ENCODE peak calls at places on chromosomes 6 and 20, in four cellular contexts. C is K562, B is HCT116, W is HepG2. L is an unnamed sample.

GRCh38 chr6:50655848-50656453 is 57.4 kb upstream of the TFAP2D start:
- DNase-seq in B (no peak), W (peak; percentile 16), C (peak; percentile 33), L (peak; percentile 32)

GRCh38 chr6:89458720-89459119 is 25.8 kb downstream of the ANKRD6 start:
- DNase-seq in W (no peak), B (no peak), C (no peak), L (no peak)

GRCh38 chr6:3529232-3529631 is 72.4 kb upstream of the SLC22A23 start:
- DNase-seq in W (no peak), C (no peak), B (no peak), L (no peak)

GRCh38 chr6:24648276-24648675 is 2.3 kb upstream of the KIAA0319 start:
- DNase-seq in W (no peak), B (no peak), C (no peak), L (no peak)

GRCh38 chr6:46954819-46955520 is 33.2 kb upstream of the ADGRF5 start:
- DNase-seq in C (no peak), W (no peak), B (no peak), L (peak; percentile 65)

GRCh38 chr6:2432258-2432657 is 186.9 kb upstream of the GMDS start:
- DNase-seq in W (no peak), B (peak; percentile 26), C (no peak), L (no peak)

GRCh38 chr20:52859156-52859887 is 112.8 kb upstream of the TSHZ2 start:
- DNase-seq in W (no peak), B (no peak), C (no peak), L (peak; percentile 1)

GRCh38 chr6:72826033-72826432 is 204.2 kb downstream of the KCNQ5 start:
- DNase-seq in W (no peak), B (no peak), C (no peak), L (peak; percentile 13)

GRCh38 chr20:17904027-17904426 is 64.6 kb downstream of the SNX5 start:
- DNase-seq in B (no peak), C (no peak), W (no peak), L (no peak)

GRCh38 chr20:14337400-14338171 is at the start of gene FLRT3:
- DNase-seq in W (peak; percentile 93), C (no peak), B (peak; percentile 83), L (peak; percentile 95)

GRCh38 chr6:131963063-131963462 is 11.9 kb upstream of the CCN2 start:
- DNase-seq in B (no peak), C (no peak), W (no peak), L (no peak)

GRCh38 chr6:148082721-148083120 is 259.9 kb upstream of the SASH1 start:
- DNase-seq in B (no peak), C (no peak), W (no peak), L (no peak)

GRCh38 chr20:57499676-57500075 is 25.3 kb downstream of the CTCFL start:
- DNase-seq in C (no peak), W (no peak), B (no peak), L (no peak)

GRCh38 chr6:6758915-6759654 is 170.6 kb downstream of the LY86 start:
- DNase-seq in W (peak; percentile 40), B (peak; percentile 32), C (peak; percentile 74), L (peak; percentile 64)

GRCh38 chr6:35669441-35669776 is 19.3 kb downstream of the FKBP5 start:
- DNase-seq in B (no peak), W (no peak), C (no peak), L (peak; percentile 94)

GRCh38 chr6:39422273-39422672 is 99.8 kb upstream of the KCNK16 start:
- DNase-seq in C (no peak), B (no peak), W (no peak), L (no peak)

GRCh38 chr6:52994031-52994788 is 874 bp downstream of the GSTA4 start:
- DNase-seq in B (no peak), W (peak; percentile 46), C (no peak), L (peak; percentile 62)

GRCh38 chr6:37990762-37991525 is 171.4 kb downstream of the ZFAND3 start:
- DNase-seq in B (no peak), C (no peak), W (no peak), L (no peak)

GRCh38 chr6:81816387-81816786 is 63.9 kb upstream of the TENT5A start:
- DNase-seq in C (no peak), B (no peak), W (peak; percentile 70), L (no peak)

GRCh38 chr6:118869894-118870665 is 23.9 kb upstream of the ASF1A start:
- DNase-seq in W (peak; percentile 36), C (no peak), B (no peak), L (peak; percentile 85)

GRCh38 chr6:17207281-17207680 is 73.9 kb upstream of the RBM24 start:
- DNase-seq in B (no peak), W (no peak), C (no peak), L (no peak)

GRCh38 chr20:19233025-19233794 is 20.8 kb downstream of the SLC24A3 start:
- DNase-seq in B (no peak), W (no peak), C (no peak), L (no peak)

GRCh38 chr20:62993856-62994494 is 12.8 kb downstream of the BHLHE23 start:
- DNase-seq in W (no peak), C (no peak), B (no peak), L (no peak)

GRCh38 chr6:84095156-84095555 is 61.6 kb downstream of the MRAP2 start:
- DNase-seq in B (no peak), W (peak; percentile 86), C (no peak), L (no peak)

GRCh38 chr20:22830138-22830537 is 205.0 kb upstream of the SSTR4 start:
- DNase-seq in C (no peak), B (no peak), W (no peak), L (no peak)

GRCh38 chr20:23244916-23245552 is 105.6 kb upstream of the NXT1 start:
- DNase-seq in C (no peak), W (no peak), B (no peak), L (no peak)

GRCh38 chr6:33950891-33951889 is 147.4 kb upstream of the MLN start:
- DNase-seq in C (no peak), W (no peak), B (no peak), L (no peak)

GRCh38 chr6:164106345-164106769 is 691.8 kb downstream of the QKI start:
- DNase-seq in C (peak; percentile 71), W (peak; percentile 16), B (no peak), L (peak; percentile 31)

GRCh38 chr6:37698264-37699137 is 818 bp upstream of the MDGA1 start:
- DNase-seq in B (peak; percentile 24), C (peak; percentile 88), W (no peak), L (peak; percentile 53)

GRCh38 chr20:18738055-18738454 is 75.5 kb upstream of the SCP2D1 start:
- DNase-seq in C (peak; percentile 40), W (no peak), B (no peak), L (no peak)

GRCh38 chr6:136921521-136921935 is 573 bp upstream of the SLC35D3 start:
- DNase-seq in B (no peak), C (no peak), W (no peak), L (peak; percentile 6)

GRCh38 chr6:161138545-161139303 is 135.1 kb downstream of the AGPAT4 start:
- DNase-seq in W (no peak), B (no peak), C (no peak), L (no peak)

GRCh38 chr20:63056236-63057132 is 49.7 kb upstream of the BHLHE23 start:
- DNase-seq in B (no peak), W (no peak), C (peak; percentile 79), L (peak; percentile 23)

GRCh38 chr6:106163966-106164877 is 78.1 kb downstream of the PRDM1 start:
- DNase-seq in B (no peak), W (no peak), C (no peak), L (no peak)

GRCh38 chr6:35063701-35064507 is 77.2 kb downstream of the TCP11 start:
- DNase-seq in W (no peak), C (no peak), B (no peak), L (no peak)

GRCh38 chr20:45109634-45110033 is 5.3 kb downstream of the WFDC5 start:
- DNase-seq in W (peak; percentile 22), B (no peak), C (no peak), L (no peak)
- TF ChIP-seq MAX in W (no peak), B (no peak), C (no peak), L (no peak)

DNA sequence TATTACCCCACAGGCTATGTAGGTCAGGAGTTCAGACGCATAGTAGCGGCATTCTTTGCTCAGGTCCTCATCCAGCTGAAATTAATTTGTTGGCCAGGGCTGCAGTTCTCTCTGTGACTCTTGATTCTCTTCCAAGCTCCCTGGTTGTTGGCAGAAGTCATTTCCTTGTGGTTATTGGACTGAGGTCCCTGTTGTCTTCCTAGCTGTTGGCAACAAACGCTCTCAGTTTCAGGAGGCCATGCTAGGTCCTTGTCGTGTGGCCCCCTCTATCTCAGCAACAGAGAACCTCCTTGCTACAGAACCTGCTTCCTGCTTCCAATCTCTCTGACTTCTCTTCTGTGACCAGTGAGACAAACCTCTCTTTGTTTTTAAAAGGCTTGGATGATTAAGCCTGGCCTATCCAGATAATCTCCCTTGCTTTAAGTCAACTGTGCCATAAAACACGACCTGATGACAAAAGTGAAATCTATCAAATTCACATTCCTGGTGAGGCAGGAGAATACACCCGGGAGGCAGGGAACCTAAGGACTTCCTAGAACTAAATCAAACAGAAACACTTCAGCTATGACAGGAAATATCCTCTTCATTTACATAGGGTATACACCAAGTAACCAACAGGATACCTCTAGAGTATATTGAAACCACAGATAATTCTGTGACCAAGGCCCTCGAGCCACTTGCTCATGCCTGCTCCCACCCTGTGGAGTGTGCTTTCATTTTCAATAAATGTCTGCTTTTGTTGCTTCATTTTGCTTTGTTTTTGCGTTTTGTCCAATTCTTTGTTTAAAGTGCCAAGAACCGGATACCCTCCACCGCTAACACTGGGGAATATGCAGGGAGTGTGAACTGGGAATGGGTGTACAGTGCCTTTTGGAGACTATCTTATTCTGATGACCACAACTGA is 196.0 kb downstream of the BTBD3 start:
- DNase-seq in B (no peak), C (no peak), W (no peak), L (no peak)
- TF ChIP-seq POLR2AphosphoS5 in B (no peak), C (no peak), W (no peak), L (no peak)

DNA sequence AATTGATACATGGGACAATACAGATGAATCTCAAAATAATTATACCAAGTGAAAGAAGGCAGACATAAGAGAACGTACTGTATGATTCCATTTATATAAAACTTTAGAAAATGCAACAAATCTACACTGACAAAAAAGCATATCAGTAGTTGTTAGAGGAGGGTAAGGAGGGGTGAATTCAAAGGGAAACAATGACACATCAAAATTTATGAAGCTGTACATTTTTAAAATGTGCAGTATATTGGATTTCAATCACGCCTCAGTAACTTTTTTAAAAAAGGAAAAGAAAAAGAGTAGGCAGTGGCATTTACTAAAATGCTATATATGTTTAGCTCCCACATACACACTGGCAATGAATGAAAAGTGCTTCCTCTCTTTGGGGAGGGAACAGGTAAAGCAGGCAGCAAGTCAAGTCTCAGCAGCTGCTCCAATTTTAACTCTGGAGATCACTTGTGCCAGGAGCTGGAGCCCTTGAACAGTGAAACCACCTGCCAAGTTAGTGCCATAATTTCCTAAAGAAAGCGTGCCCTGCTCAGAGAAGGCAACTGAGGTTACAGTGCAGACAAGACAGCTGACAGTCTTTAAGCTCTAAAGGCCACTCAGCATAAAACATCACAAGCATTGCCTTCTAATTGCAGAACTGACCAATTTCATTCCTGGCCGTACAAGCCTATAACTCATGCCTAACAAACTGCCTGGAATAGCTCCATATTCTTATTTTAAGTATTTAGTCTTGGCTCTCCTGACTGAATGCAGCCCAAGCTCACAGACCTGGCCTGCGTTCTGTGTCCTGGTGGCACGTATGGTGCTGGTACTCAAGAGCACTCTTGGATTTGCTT is 10.9 kb downstream of the FKBP1A start:
- DNase-seq in B (no peak), C (no peak), W (no peak), L (no peak)
- H3K4me1 ChIP-seq in B (peaks cover 17% of the 10 kb centered on the region), C (no peaks in the 10 kb centered on the region), W (peaks cover 81% of the 10 kb centered on the region), L (peaks cover 95% of the 10 kb centered on the region)

DNA sequence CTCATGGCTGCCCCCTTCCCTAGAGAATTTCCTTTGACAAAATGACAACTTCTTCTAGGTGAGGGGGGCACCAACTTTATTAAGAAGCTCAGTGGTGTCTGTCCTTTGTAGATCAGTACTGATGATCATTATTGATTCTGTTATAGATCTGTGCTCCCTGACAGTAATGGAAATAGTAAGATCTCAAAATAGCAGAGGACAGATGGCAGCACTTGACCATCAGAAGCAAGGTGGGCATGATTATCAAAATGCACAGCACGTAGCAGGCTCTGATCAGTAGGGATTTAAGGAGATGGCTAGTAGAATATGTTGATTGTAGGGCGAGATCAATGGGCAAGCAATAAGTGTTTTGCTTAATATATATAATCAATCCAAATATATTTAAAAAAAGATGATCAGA is 208.6 kb upstream of the HDDC2 start:
- DNase-seq in W (no peak), B (no peak), C (no peak), L (no peak)
- TF ChIP-seq MAX in W (no peak), B (no peak), C (no peak), L (no peak)